ENCODE peak calls at places on chromosomes 6 and 20, in ten cellular contexts. D is heart right ventricle; C is spleen; S is neural progenitor cell; Z is uterus; I is psoas muscle; N is CD4-positive, alpha-beta memory T cell; O is GM23248; M is aorta; E is DND-41. B is an unnamed sample. For H3K9me3, the result is how much of the 10 kb centered on the place peaks cover.

GRCh38 chr6:1144842-1145755 is 166.8 kb upstream of the FOXQ1 start:
- DNase-seq in D (no peak), C (no peak), S (no peak), Z (no peak), I (no peak), N (no peak), O (peak), M (no peak), E (no peak), B (no peak)

GRCh38 chr6:56652231-56652630 is 9.5 kb upstream of the DST start:
- DNase-seq in D (no peak), C (no peak), S (no peak), Z (no peak), I (no peak), N (no peak), O (peak), M (no peak), E (no peak), B (no peak)

GRCh38 chr6:89859744-89860143 is 30.1 kb downstream of the CASP8AP2 start:
- DNase-seq in D (no peak), C (no peak), S (no peak), Z (no peak), I (no peak), N (no peak), O (no peak), M (no peak), E (no peak), B (no peak)

GRCh38 chr6:52514514-52514913 is 62.3 kb downstream of the TRAM2 start:
- DNase-seq in D (peak), C (no peak), S (no peak), Z (peak), I (peak), N (no peak), O (peak), M (no peak), E (no peak), B (peak)

GRCh38 chr6:33727932-33728331 is 16.4 kb upstream of the UQCC2 start:
- DNase-seq in D (peak), C (no peak), S (no peak), Z (no peak), I (no peak), N (no peak), O (no peak), M (no peak), E (no peak), B (no peak)

GRCh38 chr6:33744895-33745546 is 1.7 kb downstream of the IP6K3 start:
- DNase-seq in D (no peak), C (no peak), S (peak), Z (peak), I (no peak), N (no peak), O (no peak), M (no peak), E (no peak), B (peak)

GRCh38 chr6:1437553-1438406 is 48.4 kb downstream of the FOXF2 start:
- DNase-seq in D (no peak), C (no peak), S (no peak), Z (no peak), I (no peak), N (no peak), O (no peak), M (no peak), E (no peak), B (no peak)

GRCh38 chr6:41208439-41209106 is 7.6 kb upstream of the TREML2 start:
- DNase-seq in D (no peak), C (no peak), S (no peak), Z (no peak), I (no peak), N (no peak), O (no peak), M (no peak), E (no peak), B (no peak)

GRCh38 chr6:15389759-15390723 is 144.2 kb downstream of the JARID2 start:
- DNase-seq in D (no peak), C (no peak), S (peak), Z (no peak), I (no peak), N (no peak), O (peak), M (no peak), E (peak), B (peak)

GRCh38 chr6:6317386-6317785 is 3.1 kb downstream of the F13A1 start:
- DNase-seq in D (no peak), C (no peak), S (no peak), Z (no peak), I (no peak), N (no peak), O (no peak), M (no peak), E (no peak), B (no peak)

GRCh38 chr6:46876126-46876525 is 45.6 kb downstream of the ADGRF5 start:
- DNase-seq in D (no peak), C (no peak), S (peak), Z (no peak), I (no peak), N (no peak), O (peak), M (no peak), E (no peak), B (peak)

GRCh38 chr6:166942393-166943168 is 13.8 kb downstream of the RNASET2 start:
- DNase-seq in D (no peak), C (no peak), S (no peak), Z (no peak), I (no peak), N (peak), O (no peak), M (no peak), E (no peak), B (no peak)

GRCh38 chr20:52047811-52048302 is 143.7 kb downstream of the ZFP64 start:
- DNase-seq in D (no peak), C (no peak), S (peak), Z (no peak), I (no peak), N (peak), O (no peak), M (no peak), E (no peak), B (no peak)

GRCh38 chr6:161091972-161092701 is 100.6 kb downstream of the MAP3K4 start:
- DNase-seq in D (no peak), C (no peak), S (no peak), Z (no peak), I (no peak), N (no peak), O (peak), M (no peak), E (no peak), B (no peak)

GRCh38 chr20:34622821-34623451 is 54.0 kb downstream of the PIGU start:
- DNase-seq in D (no peak), C (peak), S (no peak), Z (no peak), I (no peak), N (no peak), O (no peak), M (no peak), E (no peak), B (no peak)

GRCh38 chr6:15148356-15149058 is 97.4 kb upstream of the JARID2 start:
- DNase-seq in D (no peak), C (peak), S (peak), Z (no peak), I (no peak), N (no peak), O (peak), M (no peak), E (no peak), B (peak)

GRCh38 chr20:45358282-45359068 is 4.5 kb upstream of the SYS1 start:
- DNase-seq in D (peak), C (no peak), S (no peak), Z (peak), I (peak), N (no peak), O (peak), M (peak), E (no peak), B (no peak)

GRCh38 chr6:35139924-35140524 is 1.1 kb downstream of the TCP11 start:
- DNase-seq in D (no peak), C (no peak), S (peak), Z (peak), I (peak), N (peak), O (peak), M (peak), E (peak), B (peak)

DNA sequence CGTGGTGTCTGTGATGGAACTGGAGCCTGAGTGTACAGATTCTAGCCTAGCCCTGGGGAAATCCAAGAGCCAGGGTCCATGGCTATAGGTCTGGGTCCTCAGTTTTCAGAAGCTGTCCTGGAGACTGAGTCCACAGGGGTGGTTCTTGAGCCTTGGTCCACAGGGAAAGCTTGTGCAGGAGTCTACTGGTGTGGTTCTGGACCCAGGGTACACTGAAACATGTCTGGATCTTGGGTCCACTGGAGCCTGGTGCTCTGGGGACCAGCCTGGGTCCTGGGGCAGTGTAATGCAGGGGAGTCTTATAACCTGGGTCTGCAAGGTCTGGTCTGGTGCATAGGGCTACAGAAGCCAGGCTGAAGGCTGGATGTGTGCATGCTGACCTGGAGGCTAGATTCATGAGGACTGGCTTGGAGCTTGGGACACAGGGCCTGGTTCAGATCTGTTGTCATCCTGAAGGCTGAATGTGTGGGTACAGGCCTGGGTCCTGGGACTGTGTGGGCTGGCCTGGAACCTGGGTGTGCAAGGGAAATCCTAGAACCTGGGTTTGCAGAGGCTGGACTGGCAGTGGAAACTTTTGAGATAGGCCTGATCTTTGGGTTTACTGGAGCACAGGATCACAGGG is 5.5 kb downstream of the CST9L start:
- DNase-seq in D (no peak), C (no peak), S (no peak), Z (no peak), I (no peak), N (no peak), O (no peak), M (no peak), E (no peak), B (no peak)
- H3K9me3 ChIP-seq in D (under half), C (under half), S (under half), Z (under half), I (under half), N (under half), O (under half), M (under half), E (under half), B (under half)

GRCh38 chr6:28597924-28598323 is 72.2 kb downstream of the GPX5 start:
- DNase-seq in D (no peak), C (no peak), S (peak), Z (no peak), I (no peak), N (no peak), O (peak), M (no peak), E (no peak), B (peak)
- H3K9me3 ChIP-seq in D (under half), C (under half), S (under half), Z (under half), I (under half), N (under half), O (under half), M (under half), E (under half), B (under half)

GRCh38 chr6:37936150-37936549 is 116.6 kb downstream of the ZFAND3 start:
- DNase-seq in D (no peak), C (no peak), S (no peak), Z (no peak), I (no peak), N (no peak), O (no peak), M (no peak), E (no peak), B (no peak)

GRCh38 chr6:37936909-37937308 is 117.4 kb downstream of the ZFAND3 start:
- DNase-seq in D (no peak), C (no peak), S (no peak), Z (no peak), I (no peak), N (no peak), O (no peak), M (no peak), E (no peak), B (peak)

GRCh38 chr6:37930288-37931075 is 111.0 kb downstream of the ZFAND3 start:
- DNase-seq in D (no peak), C (no peak), S (no peak), Z (no peak), I (no peak), N (no peak), O (no peak), M (no peak), E (no peak), B (no peak)

GRCh38 chr6:37931076-37931465 is 111.5 kb downstream of the ZFAND3 start:
- DNase-seq in D (no peak), C (no peak), S (no peak), Z (no peak), I (no peak), N (no peak), O (no peak), M (no peak), E (no peak), B (no peak)

GRCh38 chr6:37934276-37934675 is 114.7 kb downstream of the ZFAND3 start:
- DNase-seq in D (no peak), C (no peak), S (no peak), Z (no peak), I (no peak), N (no peak), O (peak), M (no peak), E (no peak), B (no peak)
- H3K9me3 ChIP-seq in D (under half), C (under half), S (under half), Z (under half), I (under half), N (under half), O (under half), M (under half), E (under half), B (under half)

GRCh38 chr20:49283703-49284625 is 6.1 kb upstream of the ZNFX1 start:
- DNase-seq in D (no peak), C (no peak), S (no peak), Z (no peak), I (no peak), N (no peak), O (peak), M (no peak), E (no peak), B (peak)
- H3K9me3 ChIP-seq in D (under half), C (under half), S (under half), Z (under half), I (under half), N (half or more), O (under half), M (under half), E (half or more), B (under half)

GRCh38 chr6:168645326-168645725 is 204.3 kb downstream of the SMOC2 start:
- DNase-seq in D (no peak), C (no peak), S (no peak), Z (no peak), I (no peak), N (no peak), O (no peak), M (no peak), E (no peak), B (no peak)
- H3K9me3 ChIP-seq in D (under half), C (under half), S (under half), Z (under half), I (under half), N (under half), O (under half), M (under half), E (under half), B (under half)

GRCh38 chr6:146300540-146300939 is 243.1 kb upstream of the RAB32 start:
- DNase-seq in D (no peak), C (no peak), S (no peak), Z (no peak), I (no peak), N (no peak), O (no peak), M (no peak), E (no peak), B (no peak)

GRCh38 chr6:146301760-146302159 is 241.9 kb upstream of the RAB32 start:
- DNase-seq in D (no peak), C (no peak), S (no peak), Z (no peak), I (no peak), N (no peak), O (no peak), M (no peak), E (no peak), B (no peak)

GRCh38 chr6:146295695-146296094 is 247.9 kb upstream of the RAB32 start:
- DNase-seq in D (no peak), C (no peak), S (no peak), Z (no peak), I (no peak), N (no peak), O (no peak), M (no peak), E (no peak), B (peak)

GRCh38 chr6:146292506-146292905 is 251.1 kb upstream of the RAB32 start:
- DNase-seq in D (no peak), C (no peak), S (no peak), Z (no peak), I (no peak), N (no peak), O (no peak), M (no peak), E (no peak), B (no peak)

GRCh38 chr6:146297815-146298214 is 245.8 kb upstream of the RAB32 start:
- DNase-seq in D (no peak), C (no peak), S (no peak), Z (no peak), I (no peak), N (no peak), O (peak), M (no peak), E (no peak), B (no peak)
- H3K9me3 ChIP-seq in D (under half), C (under half), S (under half), Z (under half), I (under half), N (under half), O (under half), M (under half), E (under half), B (under half)